ENCODE peak calls at places on chromosomes 3 and 15, in nine cellular contexts. E, G, L, B, C, R, V, S and X are unnamed samples.

GRCh38 chr3:160564205-160564922 is 1.0 kb downstream of the KPNA4 start:
- DNase-seq in E (peak), G (no peak), L (no peak), B (no peak), C (peak), R (no peak), V (peak), S (peak), X (no peak)

GRCh38 chr3:82814660-82815059 is 1053.2 kb upstream of the GBE1 start:
- DNase-seq in E (no peak), G (no peak), L (no peak), B (no peak), C (no peak), R (no peak), V (no peak), S (no peak), X (no peak)

GRCh38 chr15:62845239-62846126 is 197.1 kb upstream of the TPM1 start:
- DNase-seq in E (peak), G (no peak), L (no peak), B (no peak), C (no peak), R (peak), V (no peak), S (no peak), X (no peak)

GRCh38 chr3:67381667-67382272 is 272.6 kb downstream of the SUCLG2 start:
- DNase-seq in E (peak), G (no peak), L (no peak), B (no peak), C (no peak), R (no peak), V (no peak), S (peak), X (no peak)

GRCh38 chr3:15327941-15328340 is 4.4 kb downstream of the SH3BP5 start:
- DNase-seq in E (peak), G (no peak), L (peak), B (no peak), C (peak), R (no peak), V (no peak), S (no peak), X (no peak)

GRCh38 chr3:3170998-3171397 is 8.5 kb downstream of the CRBN start:
- DNase-seq in E (peak), G (no peak), L (no peak), B (no peak), C (no peak), R (no peak), V (no peak), S (peak), X (no peak)

GRCh38 chr3:56926513-56927282 is 124.9 kb upstream of the ARHGEF3 start:
- DNase-seq in E (peak), G (no peak), L (peak), B (no peak), C (no peak), R (no peak), V (no peak), S (peak), X (no peak)

GRCh38 chr3:170367797-170368196 is 10.3 kb downstream of the SKIL start:
- DNase-seq in E (no peak), G (no peak), L (no peak), B (no peak), C (no peak), R (no peak), V (no peak), S (no peak), X (no peak)

GRCh38 chr3:27521179-27521871 is 37.1 kb upstream of the SLC4A7 start:
- DNase-seq in E (peak), G (no peak), L (no peak), B (no peak), C (no peak), R (peak), V (no peak), S (peak), X (no peak)

GRCh38 chr3:58102371-58102750 is 94.1 kb downstream of the FLNB start:
- DNase-seq in E (no peak), G (no peak), L (no peak), B (no peak), C (no peak), R (peak), V (no peak), S (no peak), X (no peak)

GRCh38 chr15:68376447-68377060 is 55.4 kb downstream of the ITGA11 start:
- DNase-seq in E (no peak), G (no peak), L (peak), B (peak), C (no peak), R (peak), V (no peak), S (no peak), X (peak)

GRCh38 chr3:168582503-168582902 is 486.8 kb upstream of the GOLIM4 start:
- DNase-seq in E (no peak), G (no peak), L (no peak), B (no peak), C (no peak), R (no peak), V (no peak), S (no peak), X (no peak)

GRCh38 chr15:73604477-73604876 is 28.7 kb downstream of the NPTN start:
- DNase-seq in E (no peak), G (no peak), L (no peak), B (no peak), C (no peak), R (no peak), V (no peak), S (no peak), X (no peak)

GRCh38 chr15:96345560-96346389 is 15.3 kb downstream of the NR2F2 start:
- DNase-seq in E (peak), G (peak), L (peak), B (no peak), C (peak), R (peak), V (peak), S (peak), X (peak)

GRCh38 chr15:89808160-89808870 is 6.3 kb downstream of the ANPEP start:
- DNase-seq in E (no peak), G (peak), L (no peak), B (no peak), C (no peak), R (no peak), V (no peak), S (no peak), X (no peak)

GRCh38 chr3:122357828-122358617 is 25.0 kb downstream of the MIX23 start:
- DNase-seq in E (peak), G (no peak), L (no peak), B (no peak), C (no peak), R (no peak), V (no peak), S (no peak), X (no peak)

GRCh38 chr3:125647318-125648014 is 52.2 kb upstream of the OSBPL11 start:
- DNase-seq in E (peak), G (no peak), L (no peak), B (no peak), C (no peak), R (no peak), V (no peak), S (no peak), X (no peak)

GRCh38 chr15:54576303-54576935 is 598.2 kb downstream of the UNC13C start:
- DNase-seq in E (no peak), G (no peak), L (no peak), B (no peak), C (no peak), R (no peak), V (no peak), S (no peak), X (no peak)

GRCh38 chr15:44194397-44195150 is 497 bp downstream of the FRMD5 start:
- DNase-seq in E (peak), G (peak), L (no peak), B (peak), C (peak), R (peak), V (no peak), S (peak), X (no peak)

GRCh38 chr3:100213891-100214573 is 46.8 kb upstream of the TBC1D23 start:
- DNase-seq in E (peak), G (no peak), L (no peak), B (no peak), C (no peak), R (no peak), V (no peak), S (no peak), X (no peak)

DNA sequence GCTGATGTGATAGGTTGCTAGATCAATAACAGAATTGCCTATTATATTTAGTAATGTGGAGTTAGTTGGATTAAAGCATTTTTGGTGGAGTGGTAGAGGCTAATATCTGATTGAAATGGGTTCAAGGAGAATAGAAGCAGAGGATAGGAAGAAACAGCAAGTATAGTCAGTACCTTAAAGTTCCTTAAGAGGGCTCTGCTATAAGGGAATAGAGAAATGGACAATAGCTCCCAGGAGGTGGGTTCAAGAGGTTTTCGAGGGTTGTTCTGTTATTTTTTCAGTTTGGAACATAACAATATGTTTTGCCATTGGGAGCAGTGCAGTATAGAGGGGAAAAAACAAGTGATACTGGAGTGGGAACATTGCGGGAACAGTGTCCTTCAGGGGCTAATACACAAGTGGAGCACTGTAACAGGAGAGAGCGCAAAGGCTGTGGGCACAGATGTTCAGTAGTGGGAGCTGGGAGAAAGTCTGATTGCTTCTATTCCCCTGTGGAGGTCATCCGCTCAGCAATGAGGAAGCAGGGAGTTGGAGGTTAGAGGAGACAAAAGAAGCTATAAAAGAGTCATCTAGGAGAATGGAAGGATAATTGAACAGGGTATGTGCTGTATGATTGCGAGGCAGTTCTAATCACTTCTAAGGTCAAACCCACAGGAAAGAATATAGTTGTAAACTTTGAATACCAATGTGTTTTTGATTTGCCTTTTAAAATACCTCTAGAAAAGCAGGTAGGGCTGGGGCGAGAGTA is 3.3 kb downstream of the MRPS11 start:
- DNase-seq in E (no peak), G (no peak), L (no peak), B (no peak), C (no peak), R (no peak), V (no peak), S (no peak), X (no peak)
- TF ChIP-seq CTCF in E (peak), G (no peak), L (no peak), B (no peak), C (no peak), R (no peak), V (no peak), S (no peak), X (no peak)

GRCh38 chr15:60917469-60918130 is 311.5 kb downstream of the RORA start:
- DNase-seq in E (no peak), G (no peak), L (peak), B (no peak), C (peak), R (peak), V (peak), S (peak), X (no peak)

GRCh38 chr15:60918234-60918964 is 310.7 kb downstream of the RORA start:
- DNase-seq in E (peak), G (no peak), L (no peak), B (no peak), C (peak), R (no peak), V (no peak), S (no peak), X (no peak)

GRCh38 chr15:60914360-60914759 is 314.7 kb downstream of the RORA start:
- DNase-seq in E (no peak), G (no peak), L (no peak), B (no peak), C (no peak), R (no peak), V (no peak), S (peak), X (no peak)

GRCh38 chr15:60916032-60916673 is 312.9 kb downstream of the RORA start:
- DNase-seq in E (no peak), G (no peak), L (no peak), B (no peak), C (peak), R (no peak), V (no peak), S (no peak), X (no peak)

GRCh38 chr15:60916674-60917468 is 312.2 kb downstream of the RORA start:
- DNase-seq in E (peak), G (peak), L (peak), B (peak), C (peak), R (peak), V (peak), S (peak), X (peak)
- H3K4me3 ChIP-seq in E (no peak), G (no peak), L (peak), B (no peak), C (no peak), R (no peak), V (peak), S (no peak), X (peak)

GRCh38 chr3:149375164-149375823 is 2.2 kb downstream of the TM4SF1 start:
- DNase-seq in E (peak), G (no peak), L (no peak), B (no peak), C (no peak), R (no peak), V (no peak), S (peak), X (no peak)
- H3K27ac ChIP-seq in E (peak), G (peak), L (peak), B (no peak), C (peak), R (no peak), V (no peak), S (no peak), X (peak)

DNA sequence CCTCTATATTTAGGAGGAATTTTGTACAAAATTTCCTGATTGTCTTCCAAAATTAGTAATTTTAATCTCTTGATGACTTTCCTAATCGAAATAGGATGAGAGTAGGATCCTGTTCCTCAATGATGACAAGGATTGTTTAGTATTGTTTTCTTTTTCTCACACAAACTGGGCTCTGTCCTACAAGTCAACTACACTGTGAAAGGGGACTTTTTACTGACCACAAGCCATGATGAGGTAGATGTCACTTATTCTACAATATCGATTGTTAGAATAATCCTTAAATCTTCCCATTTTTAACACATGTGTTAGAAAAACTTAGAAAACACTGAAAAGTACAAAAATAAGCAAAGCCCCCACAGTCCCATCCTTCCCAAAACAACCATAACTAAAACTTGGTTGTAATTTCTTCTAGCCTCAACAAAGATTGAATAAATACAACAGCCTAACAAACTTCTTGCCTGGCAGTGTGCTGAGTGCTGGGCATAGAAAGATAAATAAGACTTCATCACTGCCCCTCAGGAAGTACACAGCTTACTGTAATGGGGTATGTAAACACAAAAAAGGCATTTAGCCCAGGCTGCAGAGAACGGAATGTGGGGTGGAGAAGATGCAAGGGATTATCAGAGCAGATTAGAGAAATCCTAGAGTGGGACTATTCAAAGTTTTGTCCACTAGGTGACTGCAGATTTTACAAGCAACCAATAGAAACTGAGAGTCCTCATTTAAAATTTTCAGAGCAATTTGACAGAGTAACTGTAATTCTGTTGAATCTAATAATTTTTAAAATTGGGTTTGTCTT is 35.6 kb upstream of the TSC22D2 start:
- DNase-seq in E (peak), G (no peak), L (no peak), B (no peak), C (no peak), R (no peak), V (no peak), S (no peak), X (no peak)
- TF ChIP-seq CTCF in E (peak), G (no peak), L (no peak), B (peak), C (no peak), R (peak), V (no peak), S (peak), X (no peak)

GRCh38 chr15:99504071-99504822 is 61.5 kb upstream of the MEF2A start:
- DNase-seq in E (no peak), G (no peak), L (no peak), B (no peak), C (no peak), R (no peak), V (no peak), S (no peak), X (no peak)
- H3K4me3 ChIP-seq in E (no peak), G (no peak), L (no peak), B (no peak), C (no peak), R (no peak), V (no peak), S (no peak), X (no peak)

GRCh38 chr15:67145710-67146109 is 80.3 kb downstream of the SMAD3 start:
- DNase-seq in E (no peak), G (no peak), L (no peak), B (no peak), C (no peak), R (peak), V (no peak), S (no peak), X (no peak)
- H3K27ac ChIP-seq in E (peak), G (no peak), L (peak), B (no peak), C (peak), R (peak), V (no peak), S (no peak), X (no peak)

GRCh38 chr3:140972833-140973232 is 31.2 kb downstream of the SLC25A36 start:
- DNase-seq in E (peak), G (no peak), L (no peak), B (no peak), C (no peak), R (no peak), V (no peak), S (peak), X (no peak)
- TF ChIP-seq CTCF in E (peak), G (peak), L (no peak), B (peak), C (no peak), R (no peak), V (peak), S (peak), X (no peak)

GRCh38 chr3:142941373-142942123 is 21.9 kb downstream of the PAQR9 start:
- DNase-seq in E (no peak), G (no peak), L (no peak), B (no peak), C (no peak), R (no peak), V (peak), S (no peak), X (no peak)

GRCh38 chr3:142940472-142940871 is 23.0 kb downstream of the PAQR9 start:
- DNase-seq in E (no peak), G (no peak), L (no peak), B (no peak), C (no peak), R (no peak), V (no peak), S (no peak), X (no peak)

GRCh38 chr3:142943870-142944269 is 19.6 kb downstream of the PAQR9 start:
- DNase-seq in E (peak), G (no peak), L (no peak), B (no peak), C (no peak), R (no peak), V (no peak), S (no peak), X (no peak)

GRCh38 chr3:142943349-142943748 is 20.1 kb downstream of the PAQR9 start:
- DNase-seq in E (no peak), G (no peak), L (no peak), B (no peak), C (no peak), R (no peak), V (no peak), S (no peak), X (no peak)

GRCh38 chr3:142940000-142940399 is 23.5 kb downstream of the PAQR9 start:
- DNase-seq in E (no peak), G (no peak), L (no peak), B (no peak), C (no peak), R (no peak), V (no peak), S (no peak), X (no peak)
- H3K4me3 ChIP-seq in E (no peak), G (no peak), L (no peak), B (no peak), C (no peak), R (no peak), V (peak), S (no peak), X (no peak)